ENCODE peak calls at places on chromosome X, in ten cellular contexts. V, K, H, R, T, S, W, O, C and B are unnamed samples. For H3K4me1, the result is how much of the 10 kb centered on the place peaks cover.

GRCh38 chrX:85859426-85859825 is 187.9 kb downstream of the CHM start:
- DNase-seq in V (no peak), K (no peak), H (no peak), R (no peak), T (peak), S (no peak), W (no peak), O (peak), C (no peak), B (no peak)

GRCh38 chrX:74104356-74105065 is 199.5 kb upstream of the ZCCHC13 start:
- DNase-seq in V (no peak), K (no peak), H (no peak), R (no peak), T (peak), S (no peak), W (no peak), O (no peak), C (no peak), B (no peak)

GRCh38 chrX:148698221-148698620 is 197.8 kb downstream of the AFF2 start:
- DNase-seq in V (no peak), K (no peak), H (no peak), R (no peak), T (no peak), S (no peak), W (no peak), O (no peak), C (no peak), B (no peak)

GRCh38 chrX:139892512-139892911 is 40.3 kb downstream of the ATP11C start:
- DNase-seq in V (no peak), K (no peak), H (no peak), R (no peak), T (no peak), S (no peak), W (no peak), O (no peak), C (no peak), B (no peak)

GRCh38 chrX:56429581-56429980 is 133.8 kb upstream of the UBQLN2 start:
- DNase-seq in V (no peak), K (no peak), H (no peak), R (no peak), T (no peak), S (peak), W (no peak), O (no peak), C (no peak), B (no peak)

GRCh38 chrX:110145854-110146253 is 142.9 kb downstream of the TMEM164 start:
- DNase-seq in V (no peak), K (no peak), H (peak), R (no peak), T (peak), S (no peak), W (no peak), O (peak), C (peak), B (no peak)

GRCh38 chrX:17535229-17535628 is 160.2 kb downstream of the NHS start:
- DNase-seq in V (no peak), K (no peak), H (peak), R (no peak), T (peak), S (peak), W (no peak), O (peak), C (no peak), B (no peak)

GRCh38 chrX:153845842-153846241 is 15.5 kb upstream of the PDZD4 start:
- DNase-seq in V (no peak), K (no peak), H (no peak), R (no peak), T (no peak), S (no peak), W (no peak), O (no peak), C (no peak), B (no peak)

GRCh38 chrX:13487731-13488505 is 81.5 kb upstream of the EGFL6 start:
- DNase-seq in V (peak), K (no peak), H (peak), R (no peak), T (peak), S (peak), W (peak), O (peak), C (peak), B (no peak)

GRCh38 chrX:1448793-1449580 is 3.7 kb downstream of the ASMTL start:
- DNase-seq in V (no peak), K (no peak), H (no peak), R (peak), T (no peak), S (no peak), W (no peak), O (no peak), C (no peak), B (no peak)

GRCh38 chrX:15815779-15816452 is 25.6 kb downstream of the ZRSR2 start:
- DNase-seq in V (no peak), K (no peak), H (peak), R (no peak), T (peak), S (peak), W (peak), O (peak), C (peak), B (no peak)

GRCh38 chrX:140664939-140665338 is 44.6 kb upstream of the LINC00632 start:
- DNase-seq in V (no peak), K (no peak), H (no peak), R (no peak), T (peak), S (no peak), W (no peak), O (no peak), C (peak), B (no peak)

GRCh38 chrX:106959897-106960296 is 39.7 kb downstream of the CLDN2 start:
- DNase-seq in V (no peak), K (no peak), H (peak), R (no peak), T (peak), S (peak), W (no peak), O (peak), C (peak), B (no peak)

GRCh38 chrX:136586386-136586785 is 54.4 kb downstream of the VGLL1 start:
- DNase-seq in V (no peak), K (no peak), H (no peak), R (no peak), T (no peak), S (no peak), W (no peak), O (peak), C (no peak), B (no peak)

GRCh38 chrX:71098302-71098701 is 2.7 kb downstream of the FOXO4 start:
- DNase-seq in V (peak), K (peak), H (peak), R (no peak), T (peak), S (no peak), W (no peak), O (peak), C (peak), B (peak)

GRCh38 chrX:150037041-150037440 is 98.8 kb upstream of the EOLA2 start:
- DNase-seq in V (no peak), K (no peak), H (no peak), R (no peak), T (no peak), S (no peak), W (no peak), O (no peak), C (no peak), B (no peak)

GRCh38 chrX:16023790-16024734 is 99.3 kb upstream of the GRPR start:
- DNase-seq in V (no peak), K (no peak), H (no peak), R (no peak), T (peak), S (peak), W (peak), O (no peak), C (peak), B (no peak)

GRCh38 chrX:65463550-65463949 is 71.0 kb downstream of the LAS1L start:
- DNase-seq in V (no peak), K (no peak), H (no peak), R (no peak), T (peak), S (peak), W (peak), O (no peak), C (no peak), B (no peak)

GRCh38 chrX:123236868-123237267 is 52.8 kb downstream of the GRIA3 start:
- DNase-seq in V (no peak), K (no peak), H (no peak), R (no peak), T (no peak), S (peak), W (no peak), O (no peak), C (no peak), B (no peak)

GRCh38 chrX:2698604-2699003 is 7.5 kb downstream of the CD99 start:
- DNase-seq in V (no peak), K (no peak), H (no peak), R (no peak), T (no peak), S (no peak), W (no peak), O (no peak), C (no peak), B (no peak)

GRCh38 chrX:2699959-2700358 is 8.9 kb downstream of the CD99 start:
- DNase-seq in V (no peak), K (no peak), H (no peak), R (no peak), T (no peak), S (no peak), W (no peak), O (no peak), C (no peak), B (no peak)

GRCh38 chrX:2701600-2701999 is 10.5 kb downstream of the CD99 start:
- DNase-seq in V (no peak), K (peak), H (peak), R (no peak), T (no peak), S (no peak), W (no peak), O (no peak), C (no peak), B (peak)

GRCh38 chrX:2697741-2698294 is 6.7 kb downstream of the CD99 start:
- DNase-seq in V (no peak), K (no peak), H (no peak), R (no peak), T (peak), S (no peak), W (no peak), O (peak), C (no peak), B (no peak)

GRCh38 chrX:2700405-2701320 is 9.6 kb downstream of the CD99 start:
- DNase-seq in V (no peak), K (no peak), H (no peak), R (no peak), T (no peak), S (no peak), W (no peak), O (no peak), C (no peak), B (no peak)
- H3K4me1 ChIP-seq in V (under half), K (half or more), H (half or more), R (half or more), T (under half), S (under half), W (under half), O (under half), C (under half), B (half or more)

GRCh38 chrX:38726596-38726995 is 74.7 kb upstream of the MID1IP1 start:
- DNase-seq in V (no peak), K (no peak), H (no peak), R (no peak), T (no peak), S (no peak), W (no peak), O (no peak), C (no peak), B (no peak)

GRCh38 chrX:38732866-38733265 is 68.4 kb upstream of the MID1IP1 start:
- DNase-seq in V (no peak), K (no peak), H (no peak), R (no peak), T (no peak), S (no peak), W (no peak), O (no peak), C (no peak), B (no peak)

GRCh38 chrX:38727668-38728067 is 73.6 kb upstream of the MID1IP1 start:
- DNase-seq in V (no peak), K (no peak), H (no peak), R (no peak), T (no peak), S (no peak), W (no peak), O (no peak), C (no peak), B (no peak)
- H3K4me3 ChIP-seq in V (no peak), K (no peak), H (no peak), R (no peak), T (no peak), S (no peak), W (no peak), O (no peak), C (no peak), B (no peak)

GRCh38 chrX:2500091-2500680 is 590 bp downstream of the DHRSX start:
- DNase-seq in V (peak), K (peak), H (peak), R (no peak), T (peak), S (peak), W (no peak), O (peak), C (peak), B (peak)
- H3K4me1 ChIP-seq in V (under half), K (under half), H (under half), R (under half), T (under half), S (under half), W (under half), O (under half), C (under half), B (half or more)

GRCh38 chrX:47327902-47328301 is 42.5 kb upstream of the ZNF157 start:
- DNase-seq in V (no peak), K (no peak), H (no peak), R (no peak), T (no peak), S (no peak), W (no peak), O (no peak), C (no peak), B (no peak)

GRCh38 chrX:47321386-47321785 is 49.0 kb upstream of the ZNF157 start:
- DNase-seq in V (peak), K (peak), H (peak), R (no peak), T (peak), S (peak), W (peak), O (no peak), C (no peak), B (peak)

GRCh38 chrX:47316276-47317025 is 53.9 kb upstream of the ZNF157 start:
- DNase-seq in V (no peak), K (no peak), H (peak), R (no peak), T (no peak), S (peak), W (peak), O (no peak), C (no peak), B (no peak)

GRCh38 chrX:47321978-47322377 is 48.4 kb upstream of the ZNF157 start:
- DNase-seq in V (no peak), K (no peak), H (no peak), R (no peak), T (no peak), S (peak), W (peak), O (no peak), C (no peak), B (no peak)
- H3K4me3 ChIP-seq in V (no peak), K (no peak), H (no peak), R (no peak), T (no peak), S (no peak), W (no peak), O (no peak), C (no peak), B (no peak)

GRCh38 chrX:41559235-41559634 is 112.1 kb downstream of the NYX start:
- DNase-seq in V (no peak), K (no peak), H (no peak), R (no peak), T (no peak), S (no peak), W (no peak), O (no peak), C (no peak), B (no peak)
- H3K4me1 ChIP-seq in V (under half), K (under half), H (under half), R (under half), T (under half), S (under half), W (under half), O (under half), C (under half), B (under half)

DNA sequence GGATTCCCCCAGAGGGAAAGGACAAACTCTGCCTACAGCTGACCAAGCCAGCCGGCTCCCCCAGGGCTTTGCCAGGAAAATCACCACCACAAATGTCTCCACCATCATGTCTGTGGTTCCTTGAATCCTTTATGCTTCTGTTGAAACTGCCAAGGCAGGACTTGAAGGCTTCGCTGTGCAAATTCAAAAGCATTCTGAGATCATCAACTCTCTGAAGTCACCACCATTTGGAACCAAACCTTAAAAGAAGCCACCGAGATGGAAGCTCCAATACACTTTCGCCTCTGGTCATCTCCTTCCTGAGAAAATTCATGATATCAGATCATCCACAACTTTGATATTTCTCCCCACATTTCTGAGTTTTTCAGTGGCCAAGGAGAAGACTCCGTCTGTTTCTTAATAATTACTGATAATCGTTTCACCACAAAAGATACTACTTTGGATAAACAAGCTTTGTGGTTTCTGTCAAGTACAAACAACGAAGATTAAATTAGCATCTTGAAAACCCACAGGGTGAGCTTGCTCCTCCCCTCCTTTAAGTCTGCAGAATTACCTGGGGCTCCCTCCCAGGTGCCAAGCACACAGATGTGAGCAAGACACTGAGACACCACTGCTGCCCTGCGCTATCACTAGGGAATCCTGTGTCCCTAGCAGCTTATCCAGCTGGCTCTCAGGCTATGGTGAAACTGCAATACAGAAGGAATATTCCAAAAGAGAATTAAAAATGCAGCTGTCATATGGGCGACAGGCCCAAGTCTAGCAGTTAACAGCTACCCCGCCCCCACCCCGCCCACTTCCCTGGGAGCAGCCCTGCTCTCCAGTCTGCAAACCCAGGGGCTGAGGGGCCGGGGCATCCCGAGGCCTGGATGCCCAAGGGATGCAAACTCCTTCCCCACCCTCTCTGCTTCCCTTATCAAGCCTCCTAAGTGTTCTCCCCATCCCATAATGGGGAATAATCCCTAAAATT is 125.0 kb upstream of the TBL1X start:
- DNase-seq in V (peak), K (peak), H (no peak), R (no peak), T (no peak), S (no peak), W (no peak), O (peak), C (no peak), B (peak)
- H3K4me3 ChIP-seq in V (no peak), K (no peak), H (no peak), R (no peak), T (no peak), S (no peak), W (no peak), O (no peak), C (no peak), B (no peak)